ENCODE peak calls at places on chromosomes 7 and 10, in four cellular contexts. One of them, this sample, is unnamed. For H3K4me1 and H3K36me3, the result is how much of the 10 kb centered on the place peaks cover.

GRCh38 chr10:43024524-43024923 is 52.3 kb upstream of the RET start:
- DNase-seq in psoas muscle: no peak
- DNase-seq in PC-3: no peak
- DNase-seq in hepatocyte: no peak
- DNase-seq in this sample: no peak

GRCh38 chr7:155313082-155313481 is 15.4 kb downstream of the INSIG1 start:
- DNase-seq in psoas muscle: no peak
- DNase-seq in PC-3: no peak
- DNase-seq in hepatocyte: no peak
- DNase-seq in this sample: no peak

GRCh38 chr7:77765906-77766800 is 32.1 kb downstream of the TMEM60 start:
- DNase-seq in psoas muscle: no peak
- DNase-seq in PC-3: no peak
- DNase-seq in hepatocyte: peak
- DNase-seq in this sample: no peak

GRCh38 chr7:24715661-24716479 is 41.4 kb downstream of the GSDME start:
- DNase-seq in psoas muscle: no peak
- DNase-seq in PC-3: peak
- DNase-seq in hepatocyte: peak
- DNase-seq in this sample: peak

GRCh38 chr7:35038340-35038738 is 1.1 kb upstream of the DPY19L1 start:
- DNase-seq in psoas muscle: no peak
- DNase-seq in PC-3: no peak
- DNase-seq in hepatocyte: no peak
- DNase-seq in this sample: no peak

GRCh38 chr10:110008518-110009339 is 945 bp downstream of the ADD3 start:
- DNase-seq in psoas muscle: peak
- DNase-seq in PC-3: peak
- DNase-seq in hepatocyte: peak
- DNase-seq in this sample: peak

GRCh38 chr7:56449762-56450161 is 333.5 kb upstream of the NUPR2 start:
- DNase-seq in psoas muscle: no peak
- DNase-seq in PC-3: no peak
- DNase-seq in hepatocyte: no peak
- DNase-seq in this sample: no peak

GRCh38 chr10:27658788-27659187 is 86.8 kb downstream of the MKX start:
- DNase-seq in psoas muscle: no peak
- DNase-seq in PC-3: peak
- DNase-seq in hepatocyte: no peak
- DNase-seq in this sample: no peak

GRCh38 chr10:86970152-86970886 is 2.0 kb downstream of the ADIRF start:
- DNase-seq in psoas muscle: peak
- DNase-seq in PC-3: peak
- DNase-seq in hepatocyte: peak
- DNase-seq in this sample: no peak

GRCh38 chr7:69177941-69178494 is 420.3 kb upstream of the AUTS2 start:
- DNase-seq in psoas muscle: no peak
- DNase-seq in PC-3: no peak
- DNase-seq in hepatocyte: no peak
- DNase-seq in this sample: peak

GRCh38 chr10:113524539-113525490 is 28.0 kb upstream of the HABP2 start:
- DNase-seq in psoas muscle: no peak
- DNase-seq in PC-3: peak
- DNase-seq in hepatocyte: peak
- DNase-seq in this sample: no peak

GRCh38 chr10:108901766-108902365 is 1021.4 kb downstream of the XPNPEP1 start:
- DNase-seq in psoas muscle: no peak
- DNase-seq in PC-3: no peak
- DNase-seq in hepatocyte: no peak
- DNase-seq in this sample: no peak

GRCh38 chr10:130300608-130301025 is 164.4 kb downstream of the GLRX3 start:
- DNase-seq in psoas muscle: no peak
- DNase-seq in PC-3: no peak
- DNase-seq in hepatocyte: no peak
- DNase-seq in this sample: no peak

GRCh38 chr7:82376739-82377138 is 66.8 kb downstream of the CACNA2D1 start:
- DNase-seq in psoas muscle: no peak
- DNase-seq in PC-3: no peak
- DNase-seq in hepatocyte: no peak
- DNase-seq in this sample: no peak

GRCh38 chr7:99374121-99375064 is at the start of gene ARPC1B:
- DNase-seq in psoas muscle: peak
- DNase-seq in PC-3: peak
- DNase-seq in hepatocyte: peak
- DNase-seq in this sample: peak

GRCh38 chr7:35424869-35425495 is 171.1 kb upstream of the TBX20 start:
- DNase-seq in psoas muscle: peak
- DNase-seq in PC-3: peak
- DNase-seq in hepatocyte: peak
- DNase-seq in this sample: peak

GRCh38 chr7:23888958-23889357 is 178.9 kb downstream of the STK31 start:
- DNase-seq in psoas muscle: no peak
- DNase-seq in PC-3: no peak
- DNase-seq in hepatocyte: no peak
- DNase-seq in this sample: no peak

GRCh38 chr10:73971636-73972354 is 26.1 kb upstream of the VCL start:
- DNase-seq in psoas muscle: no peak
- DNase-seq in PC-3: no peak
- DNase-seq in hepatocyte: no peak
- DNase-seq in this sample: no peak

GRCh38 chr7:81025360-81025759 is 106.5 kb upstream of the SEMA3C start:
- DNase-seq in psoas muscle: no peak
- DNase-seq in PC-3: peak
- DNase-seq in hepatocyte: no peak
- DNase-seq in this sample: no peak

GRCh38 chr10:27155073-27155754 is at the start of gene MASTL:
- DNase-seq in psoas muscle: peak
- DNase-seq in PC-3: peak
- DNase-seq in hepatocyte: peak
- DNase-seq in this sample: peak

GRCh38 chr10:96339956-96340904 is 18.6 kb downstream of the OPALIN start:
- DNase-seq in psoas muscle: peak
- DNase-seq in PC-3: peak
- DNase-seq in hepatocyte: peak
- DNase-seq in this sample: peak

GRCh38 chr7:81308643-81309354 is 389.9 kb upstream of the SEMA3C start:
- DNase-seq in psoas muscle: no peak
- DNase-seq in PC-3: no peak
- DNase-seq in hepatocyte: no peak
- DNase-seq in this sample: no peak

GRCh38 chr7:36945612-36946400 is 221.5 kb upstream of the AOAH start:
- DNase-seq in psoas muscle: no peak
- DNase-seq in PC-3: no peak
- DNase-seq in hepatocyte: peak
- DNase-seq in this sample: no peak

DNA sequence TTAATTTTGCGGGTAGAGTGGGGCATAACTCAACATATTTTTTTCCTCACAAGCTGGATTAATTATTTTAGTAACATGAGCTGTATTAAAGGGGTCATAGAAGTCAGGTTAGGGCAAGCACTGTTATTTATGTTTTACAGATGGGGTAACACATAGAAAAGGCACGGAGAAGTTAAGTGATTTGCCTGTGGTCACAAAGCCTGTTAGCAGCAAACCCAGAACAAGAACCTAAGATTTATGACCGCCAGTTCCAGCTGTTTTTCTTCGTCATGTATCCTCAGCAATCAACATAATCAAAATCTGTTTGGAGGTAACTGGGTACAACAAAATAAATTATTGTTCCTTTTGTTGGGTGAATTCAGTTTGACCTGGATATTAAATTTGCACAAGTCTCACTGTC is 57.2 kb upstream of the BET1 start:
- DNase-seq in psoas muscle: no peak
- DNase-seq in PC-3: no peak
- DNase-seq in hepatocyte: no peak
- DNase-seq in this sample: no peak
- H3K4me1 ChIP-seq in psoas muscle: under half
- H3K4me1 ChIP-seq in PC-3: under half
- H3K4me1 ChIP-seq in hepatocyte: under half
- H3K4me1 ChIP-seq in this sample: under half

DNA sequence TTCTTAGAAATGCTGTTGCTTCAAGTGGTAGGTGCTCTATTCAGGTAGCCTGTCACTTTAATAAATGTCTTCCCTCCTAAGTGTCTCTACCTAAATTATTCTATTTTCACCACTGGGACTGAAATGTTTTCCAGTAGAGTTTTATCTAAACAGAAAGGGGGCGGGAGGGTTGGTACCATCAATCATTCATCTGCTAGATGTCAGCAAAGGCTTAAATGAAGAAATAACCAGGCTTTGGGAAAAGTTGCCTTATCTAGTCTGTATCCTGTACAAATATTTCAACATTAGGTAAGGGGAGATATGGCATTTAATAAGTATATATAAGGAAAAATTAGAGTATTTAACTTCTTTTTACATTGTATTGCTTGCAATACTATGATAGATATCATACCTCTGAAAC is 51.8 kb downstream of the VTI1A start:
- DNase-seq in psoas muscle: no peak
- DNase-seq in PC-3: no peak
- DNase-seq in hepatocyte: no peak
- DNase-seq in this sample: no peak
- H3K36me3 ChIP-seq in psoas muscle: under half
- H3K36me3 ChIP-seq in PC-3: under half
- H3K36me3 ChIP-seq in hepatocyte: under half
- H3K36me3 ChIP-seq in this sample: under half

GRCh38 chr10:14822879-14823755 is 14.7 kb downstream of the CDNF start:
- DNase-seq in psoas muscle: no peak
- DNase-seq in PC-3: peak
- DNase-seq in hepatocyte: peak
- DNase-seq in this sample: peak

GRCh38 chr10:14823966-14824365 is 13.9 kb downstream of the CDNF start:
- DNase-seq in psoas muscle: no peak
- DNase-seq in PC-3: no peak
- DNase-seq in hepatocyte: no peak
- DNase-seq in this sample: no peak

GRCh38 chr10:14820775-14821154 is 17.1 kb downstream of the CDNF start:
- DNase-seq in psoas muscle: no peak
- DNase-seq in PC-3: no peak
- DNase-seq in hepatocyte: no peak
- DNase-seq in this sample: no peak

GRCh38 chr10:14820010-14820774 is 17.6 kb downstream of the CDNF start:
- DNase-seq in psoas muscle: no peak
- DNase-seq in PC-3: peak
- DNase-seq in hepatocyte: peak
- DNase-seq in this sample: peak

DNA sequence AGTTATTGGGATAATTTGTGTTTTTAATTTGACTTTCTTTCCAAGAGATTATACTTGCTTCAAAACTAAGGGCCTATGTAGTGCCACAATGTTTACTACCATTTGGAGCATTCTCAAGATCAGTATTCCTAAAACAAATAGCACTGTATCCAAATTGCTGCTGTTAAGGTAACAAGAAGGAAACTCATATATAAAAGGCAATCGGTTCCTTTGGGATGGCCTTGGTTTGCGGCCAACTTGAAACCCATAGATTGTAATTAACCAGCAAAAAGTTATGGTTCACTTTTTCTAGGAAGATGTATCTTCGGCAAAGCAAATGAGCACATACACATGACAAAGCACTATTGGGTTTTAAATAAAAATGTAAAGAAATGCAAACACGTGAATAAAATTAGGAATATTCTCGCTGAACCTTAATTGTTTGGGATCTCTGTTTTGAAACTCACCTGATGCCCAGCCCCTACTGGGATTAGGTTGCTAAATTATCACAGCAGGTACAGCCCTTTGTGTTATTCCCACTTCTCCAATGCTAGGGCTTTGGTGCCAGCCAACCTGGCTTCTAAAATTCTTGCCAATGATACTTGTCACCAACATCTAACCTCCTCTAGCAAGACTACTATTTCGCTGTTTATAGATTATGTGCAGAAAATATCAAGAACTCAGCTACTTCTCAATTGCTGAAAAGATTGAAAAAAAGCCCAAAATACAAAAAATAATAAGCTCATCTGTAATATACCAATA is 16.0 kb downstream of the CDNF start:
- DNase-seq in psoas muscle: no peak
- DNase-seq in PC-3: no peak
- DNase-seq in hepatocyte: no peak
- DNase-seq in this sample: no peak
- H3K4me1 ChIP-seq in psoas muscle: under half
- H3K4me1 ChIP-seq in PC-3: under half
- H3K4me1 ChIP-seq in hepatocyte: under half
- H3K4me1 ChIP-seq in this sample: under half

GRCh38 chr10:124676416-124677062 is 67.6 kb downstream of the FAM53B start:
- DNase-seq in psoas muscle: peak
- DNase-seq in PC-3: no peak
- DNase-seq in hepatocyte: no peak
- DNase-seq in this sample: peak

GRCh38 chr10:124677291-124677690 is 66.9 kb downstream of the FAM53B start:
- DNase-seq in psoas muscle: peak
- DNase-seq in PC-3: no peak
- DNase-seq in hepatocyte: no peak
- DNase-seq in this sample: no peak

GRCh38 chr10:124679401-124679800 is 64.8 kb downstream of the FAM53B start:
- DNase-seq in psoas muscle: peak
- DNase-seq in PC-3: no peak
- DNase-seq in hepatocyte: no peak
- DNase-seq in this sample: no peak

GRCh38 chr10:124678566-124679240 is 65.5 kb downstream of the FAM53B start:
- DNase-seq in psoas muscle: peak
- DNase-seq in PC-3: no peak
- DNase-seq in hepatocyte: no peak
- DNase-seq in this sample: no peak

DNA sequence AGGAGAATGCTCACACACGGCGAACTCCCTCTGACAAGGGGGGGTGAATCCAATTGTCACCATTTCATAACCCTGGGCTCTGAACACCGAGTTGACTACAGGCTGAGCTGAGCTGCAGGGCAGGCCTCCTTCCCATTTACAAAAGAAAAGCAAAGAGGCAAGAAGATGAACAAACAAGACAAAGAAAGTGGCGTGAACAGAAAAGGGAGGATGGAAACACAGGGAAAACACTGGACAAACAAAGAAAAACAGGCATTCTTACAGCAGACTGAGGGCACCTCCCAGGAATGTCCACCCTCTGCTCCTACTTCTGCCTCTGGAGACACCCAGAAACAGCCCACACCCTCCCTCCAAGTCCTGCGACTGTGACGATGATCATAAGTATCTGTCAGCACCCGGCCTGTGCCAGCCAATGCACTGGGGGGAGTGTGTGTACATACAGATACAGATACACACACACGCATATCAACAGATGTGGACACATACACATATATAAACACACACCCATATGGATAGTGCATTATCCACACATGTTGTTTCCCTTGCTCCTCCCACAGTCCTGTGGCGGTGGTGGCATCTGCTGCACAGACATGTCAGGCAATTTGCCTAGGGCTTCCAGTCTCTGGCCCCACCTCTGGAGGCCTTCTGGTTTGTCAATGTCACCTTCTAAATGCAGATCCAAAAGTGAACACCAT is 66.2 kb downstream of the FAM53B start:
- DNase-seq in psoas muscle: peak
- DNase-seq in PC-3: no peak
- DNase-seq in hepatocyte: no peak
- DNase-seq in this sample: peak
- H3K36me3 ChIP-seq in psoas muscle: under half
- H3K36me3 ChIP-seq in PC-3: under half
- H3K36me3 ChIP-seq in hepatocyte: under half
- H3K36me3 ChIP-seq in this sample: under half

This sample was measured in cardiac muscle cell.